ENCODE peak calls at places on chromosomes 4 and X, in eight cellular contexts. One of them, this sample, is unnamed.

GRCh38 chr4:26368685-26369084 is 47.9 kb downstream of the RBPJ start:
- DNase-seq in skeletal muscle cell: no peak
- DNase-seq in ELF-1: no peak
- DNase-seq in T-helper 2 cell: no peak
- DNase-seq in Right ventricle myocardium superior: no peak
- DNase-seq in right cardiac atrium: no peak
- DNase-seq in T-cell: no peak
- DNase-seq in GM19239: no peak
- DNase-seq in this sample: no peak

GRCh38 chr4:98873059-98873458 is 55.9 kb downstream of the EIF4E start:
- DNase-seq in ELF-1: no peak
- DNase-seq in GM19239: no peak
- DNase-seq in right cardiac atrium: no peak
- DNase-seq in skeletal muscle cell: no peak
- DNase-seq in Right ventricle myocardium superior: no peak
- DNase-seq in T-helper 2 cell: no peak
- DNase-seq in T-cell: no peak
- DNase-seq in this sample: no peak

GRCh38 chr4:38009421-38009820 is 49.2 kb downstream of the PTTG2 start:
- DNase-seq in GM19239: no peak
- DNase-seq in T-helper 2 cell: no peak
- DNase-seq in right cardiac atrium: no peak
- DNase-seq in T-cell: no peak
- DNase-seq in Right ventricle myocardium superior: no peak
- DNase-seq in ELF-1: no peak
- DNase-seq in skeletal muscle cell: no peak
- DNase-seq in this sample: no peak

GRCh38 chrX:155056877-155057792 is 13.8 kb downstream of the CMC4 start:
- DNase-seq in Right ventricle myocardium superior: peak; percentile 71
- DNase-seq in GM19239: peak; percentile 2
- DNase-seq in ELF-1: peak; percentile 97
- DNase-seq in right cardiac atrium: peak; percentile 55
- DNase-seq in skeletal muscle cell: peak; percentile 21
- DNase-seq in T-cell: peak; percentile 30
- DNase-seq in T-helper 2 cell: peak; percentile 35
- DNase-seq in this sample: peak; percentile 51

GRCh38 chr4:40953253-40954118 is 203.7 kb downstream of the NSUN7 start:
- DNase-seq in GM19239: no peak
- DNase-seq in ELF-1: no peak
- DNase-seq in right cardiac atrium: peak; percentile 44
- DNase-seq in T-cell: no peak
- DNase-seq in skeletal muscle cell: no peak
- DNase-seq in Right ventricle myocardium superior: peak; percentile 50
- DNase-seq in T-helper 2 cell: no peak
- DNase-seq in this sample: no peak

GRCh38 chr4:125105561-125105960 is 209.2 kb upstream of the FAT4 start:
- DNase-seq in right cardiac atrium: no peak
- DNase-seq in GM19239: no peak
- DNase-seq in Right ventricle myocardium superior: no peak
- DNase-seq in T-cell: no peak
- DNase-seq in skeletal muscle cell: no peak
- DNase-seq in ELF-1: no peak
- DNase-seq in T-helper 2 cell: no peak
- DNase-seq in this sample: no peak

GRCh38 chr4:113919611-113920010 is 59.8 kb downstream of the ARSJ start:
- DNase-seq in Right ventricle myocardium superior: no peak
- DNase-seq in right cardiac atrium: no peak
- DNase-seq in ELF-1: no peak
- DNase-seq in T-cell: no peak
- DNase-seq in T-helper 2 cell: no peak
- DNase-seq in skeletal muscle cell: no peak
- DNase-seq in GM19239: no peak
- DNase-seq in this sample: no peak

GRCh38 chr4:4923208-4923607 is 63.7 kb downstream of the MSX1 start:
- DNase-seq in Right ventricle myocardium superior: no peak
- DNase-seq in GM19239: no peak
- DNase-seq in right cardiac atrium: no peak
- DNase-seq in T-cell: no peak
- DNase-seq in ELF-1: no peak
- DNase-seq in skeletal muscle cell: no peak
- DNase-seq in T-helper 2 cell: no peak
- DNase-seq in this sample: no peak

GRCh38 chr4:133592106-133592505 is 443.0 kb downstream of the PCDH10 start:
- DNase-seq in ELF-1: no peak
- DNase-seq in T-helper 2 cell: no peak
- DNase-seq in skeletal muscle cell: no peak
- DNase-seq in T-cell: no peak
- DNase-seq in GM19239: no peak
- DNase-seq in right cardiac atrium: no peak
- DNase-seq in Right ventricle myocardium superior: no peak
- DNase-seq in this sample: no peak

GRCh38 chrX:12956704-12957541 is 18.0 kb upstream of the TMSB4X start:
- DNase-seq in T-cell: peak; percentile 54
- DNase-seq in GM19239: no peak
- DNase-seq in right cardiac atrium: no peak
- DNase-seq in ELF-1: no peak
- DNase-seq in skeletal muscle cell: no peak
- DNase-seq in T-helper 2 cell: peak; percentile 81
- DNase-seq in Right ventricle myocardium superior: no peak
- DNase-seq in this sample: peak; percentile 84

GRCh38 chr4:73735231-73735630 is 5.1 kb upstream of the CXCL8 start:
- DNase-seq in T-helper 2 cell: no peak
- DNase-seq in right cardiac atrium: no peak
- DNase-seq in ELF-1: no peak
- DNase-seq in GM19239: peak; percentile 9
- DNase-seq in Right ventricle myocardium superior: no peak
- DNase-seq in skeletal muscle cell: no peak
- DNase-seq in T-cell: no peak
- DNase-seq in this sample: peak; percentile 33

GRCh38 chr4:176792348-176793059 is at the start of gene VEGFC:
- DNase-seq in T-helper 2 cell: no peak
- DNase-seq in ELF-1: peak; percentile 35
- DNase-seq in Right ventricle myocardium superior: peak; percentile 76
- DNase-seq in T-cell: no peak
- DNase-seq in right cardiac atrium: peak; percentile 65
- DNase-seq in skeletal muscle cell: no peak
- DNase-seq in GM19239: peak; percentile 31
- DNase-seq in this sample: peak; percentile 69

GRCh38 chrX:3518870-3519269 is 172.4 kb upstream of the MXRA5 start:
- DNase-seq in right cardiac atrium: peak; percentile 55
- DNase-seq in GM19239: no peak
- DNase-seq in T-helper 2 cell: no peak
- DNase-seq in T-cell: no peak
- DNase-seq in Right ventricle myocardium superior: peak; percentile 40
- DNase-seq in skeletal muscle cell: peak; percentile 79
- DNase-seq in ELF-1: peak; percentile 52
- DNase-seq in this sample: no peak

GRCh38 chrX:73944582-73944947 is 359.4 kb upstream of the ZCCHC13 start:
- DNase-seq in GM19239: no peak
- DNase-seq in ELF-1: no peak
- DNase-seq in T-cell: no peak
- DNase-seq in T-helper 2 cell: no peak
- DNase-seq in Right ventricle myocardium superior: no peak
- DNase-seq in right cardiac atrium: no peak
- DNase-seq in skeletal muscle cell: no peak
- DNase-seq in this sample: no peak

GRCh38 chr4:85762204-85762884 is 287.4 kb downstream of the ARHGAP24 start:
- DNase-seq in Right ventricle myocardium superior: no peak
- DNase-seq in ELF-1: no peak
- DNase-seq in right cardiac atrium: peak; percentile 27
- DNase-seq in T-helper 2 cell: no peak
- DNase-seq in T-cell: no peak
- DNase-seq in GM19239: no peak
- DNase-seq in skeletal muscle cell: peak; percentile 76
- DNase-seq in this sample: no peak

GRCh38 chrX:50609796-50610195 is 139.2 kb upstream of the DGKK start:
- DNase-seq in Right ventricle myocardium superior: no peak
- DNase-seq in T-helper 2 cell: no peak
- DNase-seq in T-cell: no peak
- DNase-seq in ELF-1: no peak
- DNase-seq in right cardiac atrium: no peak
- DNase-seq in skeletal muscle cell: no peak
- DNase-seq in GM19239: no peak
- DNase-seq in this sample: no peak

GRCh38 chr4:76058888-76059426 is 15.6 kb upstream of the ART3 start:
- DNase-seq in GM19239: no peak
- DNase-seq in T-cell: no peak
- DNase-seq in skeletal muscle cell: no peak
- DNase-seq in Right ventricle myocardium superior: no peak
- DNase-seq in ELF-1: no peak
- DNase-seq in right cardiac atrium: no peak
- DNase-seq in T-helper 2 cell: no peak
- DNase-seq in this sample: no peak

GRCh38 chrX:95156566-95156965 is 1482.6 kb downstream of the FAM133A start:
- DNase-seq in skeletal muscle cell: no peak
- DNase-seq in T-cell: no peak
- DNase-seq in Right ventricle myocardium superior: no peak
- DNase-seq in T-helper 2 cell: no peak
- DNase-seq in ELF-1: no peak
- DNase-seq in right cardiac atrium: no peak
- DNase-seq in GM19239: no peak
- DNase-seq in this sample: no peak

GRCh38 chr4:170853422-170854021 is 763.8 kb upstream of the AADAT start:
- DNase-seq in T-cell: no peak
- DNase-seq in Right ventricle myocardium superior: peak; percentile 51
- DNase-seq in GM19239: no peak
- DNase-seq in T-helper 2 cell: no peak
- DNase-seq in skeletal muscle cell: no peak
- DNase-seq in right cardiac atrium: peak; percentile 15
- DNase-seq in ELF-1: peak; percentile 66
- DNase-seq in this sample: peak; percentile 9

GRCh38 chr4:55925235-55925634 is 23.5 kb upstream of the CEP135 start:
- DNase-seq in right cardiac atrium: no peak
- DNase-seq in T-cell: no peak
- DNase-seq in Right ventricle myocardium superior: no peak
- DNase-seq in T-helper 2 cell: no peak
- DNase-seq in GM19239: no peak
- DNase-seq in ELF-1: no peak
- DNase-seq in skeletal muscle cell: no peak
- DNase-seq in this sample: no peak

GRCh38 chr4:154489558-154490260 is 1.9 kb downstream of the DCHS2 start:
- DNase-seq in T-cell: no peak
- DNase-seq in skeletal muscle cell: no peak
- DNase-seq in right cardiac atrium: no peak
- DNase-seq in T-helper 2 cell: no peak
- DNase-seq in GM19239: no peak
- DNase-seq in ELF-1: peak; percentile 3
- DNase-seq in Right ventricle myocardium superior: no peak
- DNase-seq in this sample: peak; percentile 23

GRCh38 chr4:186823989-186824388 is 100.3 kb upstream of the FAT1 start:
- DNase-seq in Right ventricle myocardium superior: no peak
- DNase-seq in right cardiac atrium: no peak
- DNase-seq in T-cell: no peak
- DNase-seq in skeletal muscle cell: no peak
- DNase-seq in T-helper 2 cell: no peak
- DNase-seq in ELF-1: no peak
- DNase-seq in GM19239: no peak
- DNase-seq in this sample: no peak

GRCh38 chr4:75235359-75235951 is 278.7 kb downstream of the RCHY1 start:
- DNase-seq in skeletal muscle cell: no peak
- DNase-seq in ELF-1: no peak
- DNase-seq in right cardiac atrium: no peak
- DNase-seq in T-helper 2 cell: no peak
- DNase-seq in Right ventricle myocardium superior: no peak
- DNase-seq in GM19239: peak; percentile 13
- DNase-seq in T-cell: no peak
- DNase-seq in this sample: peak; percentile 23